ENCODE peak calls at places on chromosomes 7 and 10, in six cellular contexts. U is HEK293T, Z is Right ventricle myocardium superior, K is nucleus accumbens, X is upper lobe of right lung, P is heart left ventricle. H is an unnamed sample.

GRCh38 chr7:75756340-75757297 is 15.4 kb downstream of the CCL26 start:
- DNase-seq in U (no peak), Z (no peak), K (no peak), X (no peak), P (no peak), H (no peak)

GRCh38 chr7:128835790-128836641 is 5.8 kb downstream of the FLNC start:
- DNase-seq in U (no peak), Z (peak), K (no peak), X (peak), P (peak), H (peak)

GRCh38 chr7:5869691-5870090 is 10.9 kb upstream of the OCM start:
- DNase-seq in U (no peak), Z (no peak), K (no peak), X (no peak), P (no peak), H (no peak)

GRCh38 chr7:132942721-132943120 is 139.2 kb downstream of the CHCHD3 start:
- DNase-seq in U (no peak), Z (no peak), K (no peak), X (no peak), P (no peak), H (no peak)

GRCh38 chr7:39741942-39742623 is 118.7 kb downstream of the RALA start:
- DNase-seq in U (peak), Z (peak), K (no peak), X (peak), P (no peak), H (no peak)

GRCh38 chr7:22173884-22174573 is 182.9 kb downstream of the RAPGEF5 start:
- DNase-seq in U (no peak), Z (no peak), K (no peak), X (no peak), P (no peak), H (no peak)

GRCh38 chr10:133140417-133141143 is 19.4 kb upstream of the KNDC1 start:
- DNase-seq in U (no peak), Z (peak), K (no peak), X (no peak), P (peak), H (no peak)

GRCh38 chr7:50921114-50921513 is 138.4 kb upstream of the GRB10 start:
- DNase-seq in U (no peak), Z (no peak), K (no peak), X (no peak), P (no peak), H (no peak)

GRCh38 chr7:69728299-69728698 is 130.0 kb downstream of the AUTS2 start:
- DNase-seq in U (no peak), Z (no peak), K (no peak), X (no peak), P (no peak), H (no peak)

GRCh38 chr7:82548141-82548688 is 104.6 kb upstream of the CACNA2D1 start:
- DNase-seq in U (no peak), Z (no peak), K (no peak), X (no peak), P (no peak), H (no peak)

GRCh38 chr7:130274983-130275649 is 8.5 kb downstream of the CPA2 start:
- DNase-seq in U (no peak), Z (no peak), K (no peak), X (no peak), P (no peak), H (no peak)

GRCh38 chr10:6134099-6134880 is 45.5 kb downstream of the RBM17 start:
- DNase-seq in U (no peak), Z (no peak), K (no peak), X (no peak), P (no peak), H (no peak)

GRCh38 chr10:71068811-71069411 is 143.5 kb upstream of the UNC5B start:
- DNase-seq in U (no peak), Z (peak), K (no peak), X (no peak), P (peak), H (peak)

GRCh38 chr10:5843814-5844705 is 30.8 kb upstream of the GDI2 start:
- DNase-seq in U (no peak), Z (no peak), K (no peak), X (no peak), P (no peak), H (no peak)